ENCODE peak calls at places on chromosomes 6 and 20, in four cellular contexts. R is EH; B is effector memory CD4-positive, alpha-beta T cell; F is heart right ventricle. O is an unnamed sample.

GRCh38 chr6:167703781-167704180 is 122.9 kb upstream of the AFDN start:
- DNase-seq in R (no peak), B (no peak), F (no peak), O (no peak)

GRCh38 chr6:145137425-145137824 is 597.9 kb downstream of the EPM2A start:
- DNase-seq in R (peak), B (no peak), F (no peak), O (no peak)

GRCh38 chr6:113694278-113695077 is 162.7 kb upstream of the MARCKS start:
- DNase-seq in R (peak), B (no peak), F (no peak), O (no peak)

GRCh38 chr6:11033825-11034224 is 10.3 kb downstream of the ELOVL2 start:
- DNase-seq in R (peak), B (no peak), F (no peak), O (no peak)

GRCh38 chr6:72669324-72669723 is 47.5 kb downstream of the KCNQ5 start:
- DNase-seq in R (no peak), B (no peak), F (no peak), O (no peak)

GRCh38 chr6:166046232-166046631 is 121.4 kb downstream of the TBXT start:
- DNase-seq in R (peak), B (no peak), F (no peak), O (no peak)

GRCh38 chr6:27908017-27908416 is 4.2 kb downstream of the OR2B2 start:
- DNase-seq in R (no peak), B (no peak), F (no peak), O (no peak)

GRCh38 chr6:42960243-42961019 is at the start of gene GNMT:
- DNase-seq in R (peak), B (no peak), F (peak), O (peak)

GRCh38 chr6:100228437-100229424 is 234.7 kb upstream of the MCHR2 start:
- DNase-seq in R (peak), B (no peak), F (peak), O (peak)

GRCh38 chr6:170007468-170008240 is 256.2 kb downstream of the ERMARD start:
- DNase-seq in R (no peak), B (no peak), F (no peak), O (no peak)

GRCh38 chr6:138800377-138801150 is 4.7 kb downstream of the ECT2L start:
- DNase-seq in R (peak), B (no peak), F (no peak), O (no peak)

GRCh38 chr6:135739288-135739687 is 112.2 kb upstream of the PDE7B start:
- DNase-seq in R (peak), B (no peak), F (no peak), O (no peak)

GRCh38 chr20:13276945-13277582 is 56.0 kb downstream of the ISM1 start:
- DNase-seq in R (no peak), B (no peak), F (no peak), O (no peak)

GRCh38 chr6:40689181-40689580 is 102.0 kb upstream of the LRFN2 start:
- DNase-seq in R (no peak), B (no peak), F (no peak), O (no peak)

GRCh38 chr6:35919085-35919826 is 1.6 kb downstream of the SRPK1 start:
- DNase-seq in R (peak), B (no peak), F (no peak), O (no peak)